ENCODE peak calls at places on chromosomes 12 and 14, in nine cellular contexts. One of them, this sample, is unnamed.
A peak's percentile ranks its signal among the peaks of the same experiment; 100 is the strongest.

GRCh38 chr12:104340917-104341611 is 37.5 kb downstream of the EID3 start:
- DNase-seq in NB4: no peak
- DNase-seq in thoracic aorta: no peak
- DNase-seq in keratinocyte: no peak
- DNase-seq in body of pancreas: no peak
- DNase-seq in dorsolateral prefrontal cortex: peak; percentile 56
- DNase-seq in left ventricle myocardium inferior: no peak
- DNase-seq in heart left ventricle: no peak
- DNase-seq in GM12865: no peak
- DNase-seq in this sample: peak; percentile 28

GRCh38 chr12:128690641-128691040 is 133.1 kb downstream of the SLC15A4 start:
- DNase-seq in NB4: no peak
- DNase-seq in thoracic aorta: no peak
- DNase-seq in keratinocyte: no peak
- DNase-seq in body of pancreas: no peak
- DNase-seq in dorsolateral prefrontal cortex: no peak
- DNase-seq in left ventricle myocardium inferior: no peak
- DNase-seq in heart left ventricle: no peak
- DNase-seq in GM12865: no peak
- DNase-seq in this sample: no peak

GRCh38 chr14:72515779-72516770 is 377.8 kb downstream of the DPF3 start:
- DNase-seq in NB4: peak; percentile 22
- DNase-seq in thoracic aorta: no peak
- DNase-seq in keratinocyte: no peak
- DNase-seq in body of pancreas: peak; percentile 32
- DNase-seq in dorsolateral prefrontal cortex: no peak
- DNase-seq in left ventricle myocardium inferior: no peak
- DNase-seq in heart left ventricle: peak; percentile 52
- DNase-seq in GM12865: peak; percentile 15
- DNase-seq in this sample: peak; percentile 69

GRCh38 chr12:89740943-89741342 is 32.3 kb upstream of the ATP2B1 start:
- DNase-seq in NB4: no peak
- DNase-seq in thoracic aorta: no peak
- DNase-seq in keratinocyte: no peak
- DNase-seq in body of pancreas: no peak
- DNase-seq in dorsolateral prefrontal cortex: no peak
- DNase-seq in left ventricle myocardium inferior: no peak
- DNase-seq in heart left ventricle: no peak
- DNase-seq in GM12865: no peak
- DNase-seq in this sample: no peak

GRCh38 chr12:131015581-131016337 is 62.1 kb downstream of the ADGRD1 start:
- DNase-seq in NB4: no peak
- DNase-seq in thoracic aorta: no peak
- DNase-seq in keratinocyte: no peak
- DNase-seq in body of pancreas: no peak
- DNase-seq in dorsolateral prefrontal cortex: no peak
- DNase-seq in left ventricle myocardium inferior: no peak
- DNase-seq in heart left ventricle: no peak
- DNase-seq in GM12865: no peak
- DNase-seq in this sample: no peak

GRCh38 chr12:75862692-75863471 is 168.7 kb downstream of the PHLDA1 start:
- DNase-seq in NB4: no peak
- DNase-seq in thoracic aorta: no peak
- DNase-seq in keratinocyte: peak; percentile 78
- DNase-seq in body of pancreas: no peak
- DNase-seq in dorsolateral prefrontal cortex: no peak
- DNase-seq in left ventricle myocardium inferior: no peak
- DNase-seq in heart left ventricle: no peak
- DNase-seq in GM12865: no peak
- DNase-seq in this sample: peak; percentile 46

GRCh38 chr14:103806805-103807204 is 40.6 kb downstream of the PPP1R13B start:
- DNase-seq in NB4: no peak
- DNase-seq in thoracic aorta: no peak
- DNase-seq in keratinocyte: no peak
- DNase-seq in body of pancreas: no peak
- DNase-seq in dorsolateral prefrontal cortex: no peak
- DNase-seq in left ventricle myocardium inferior: no peak
- DNase-seq in heart left ventricle: no peak
- DNase-seq in GM12865: peak; percentile 86
- DNase-seq in this sample: no peak

GRCh38 chr12:80472912-80473500 is 29.0 kb downstream of the PTPRQ start:
- DNase-seq in NB4: peak; percentile 56
- DNase-seq in thoracic aorta: no peak
- DNase-seq in keratinocyte: no peak
- DNase-seq in body of pancreas: no peak
- DNase-seq in dorsolateral prefrontal cortex: no peak
- DNase-seq in left ventricle myocardium inferior: no peak
- DNase-seq in heart left ventricle: no peak
- DNase-seq in GM12865: peak; percentile 70
- DNase-seq in this sample: peak; percentile 89

GRCh38 chr14:65321370-65321875 is 91.1 kb upstream of the FUT8 start:
- DNase-seq in NB4: peak; percentile 75
- DNase-seq in thoracic aorta: no peak
- DNase-seq in keratinocyte: no peak
- DNase-seq in body of pancreas: no peak
- DNase-seq in dorsolateral prefrontal cortex: no peak
- DNase-seq in left ventricle myocardium inferior: no peak
- DNase-seq in heart left ventricle: no peak
- DNase-seq in GM12865: peak; percentile 90
- DNase-seq in this sample: no peak

GRCh38 chr12:5022465-5023061 is 21.1 kb upstream of the KCNA5 start:
- DNase-seq in NB4: peak; percentile 40
- DNase-seq in thoracic aorta: no peak
- DNase-seq in keratinocyte: no peak
- DNase-seq in body of pancreas: peak; percentile 54
- DNase-seq in dorsolateral prefrontal cortex: no peak
- DNase-seq in left ventricle myocardium inferior: no peak
- DNase-seq in heart left ventricle: peak; percentile 45
- DNase-seq in GM12865: peak; percentile 79
- DNase-seq in this sample: peak; percentile 57

GRCh38 chr12:88247241-88247643 is 105.1 kb downstream of the TMTC3 start:
- DNase-seq in NB4: no peak
- DNase-seq in thoracic aorta: no peak
- DNase-seq in keratinocyte: peak; percentile 49
- DNase-seq in body of pancreas: no peak
- DNase-seq in dorsolateral prefrontal cortex: no peak
- DNase-seq in left ventricle myocardium inferior: no peak
- DNase-seq in heart left ventricle: no peak
- DNase-seq in GM12865: no peak
- DNase-seq in this sample: peak; percentile 76

GRCh38 chr12:124512667-124513296 is 54.6 kb downstream of the NCOR2 start:
- DNase-seq in NB4: peak; percentile 90
- DNase-seq in thoracic aorta: peak; percentile 82
- DNase-seq in keratinocyte: no peak
- DNase-seq in body of pancreas: peak; percentile 66
- DNase-seq in dorsolateral prefrontal cortex: peak; percentile 77
- DNase-seq in left ventricle myocardium inferior: peak; percentile 86
- DNase-seq in heart left ventricle: peak; percentile 90
- DNase-seq in GM12865: no peak
- DNase-seq in this sample: peak; percentile 96

GRCh38 chr14:91367173-91368171 is 50.1 kb downstream of the CCDC88C start:
- DNase-seq in NB4: peak; percentile 52
- DNase-seq in thoracic aorta: no peak
- DNase-seq in keratinocyte: no peak
- DNase-seq in body of pancreas: peak; percentile 32
- DNase-seq in dorsolateral prefrontal cortex: no peak
- DNase-seq in left ventricle myocardium inferior: no peak
- DNase-seq in heart left ventricle: no peak
- DNase-seq in GM12865: peak; percentile 96
- DNase-seq in this sample: peak; percentile 35

GRCh38 chr12:12265571-12266388 is 1.1 kb downstream of the LRP6 start:
- DNase-seq in NB4: peak; percentile 57
- DNase-seq in thoracic aorta: no peak
- DNase-seq in keratinocyte: no peak
- DNase-seq in body of pancreas: no peak
- DNase-seq in dorsolateral prefrontal cortex: no peak
- DNase-seq in left ventricle myocardium inferior: no peak
- DNase-seq in heart left ventricle: peak; percentile 19
- DNase-seq in GM12865: peak; percentile 52
- DNase-seq in this sample: peak; percentile 70

GRCh38 chr12:38384816-38385491 is 68.4 kb downstream of the ALG10B start:
- DNase-seq in NB4: peak; percentile 12
- DNase-seq in thoracic aorta: no peak
- DNase-seq in keratinocyte: no peak
- DNase-seq in body of pancreas: no peak
- DNase-seq in dorsolateral prefrontal cortex: no peak
- DNase-seq in left ventricle myocardium inferior: no peak
- DNase-seq in heart left ventricle: no peak
- DNase-seq in GM12865: no peak
- DNase-seq in this sample: no peak

GRCh38 chr14:91257328-91258020 is 13.0 kb upstream of the GPR68 start:
- DNase-seq in NB4: no peak
- DNase-seq in thoracic aorta: no peak
- DNase-seq in keratinocyte: no peak
- DNase-seq in body of pancreas: no peak
- DNase-seq in dorsolateral prefrontal cortex: no peak
- DNase-seq in left ventricle myocardium inferior: no peak
- DNase-seq in heart left ventricle: no peak
- DNase-seq in GM12865: no peak
- DNase-seq in this sample: no peak

GRCh38 chr12:44314007-44314500 is 478.2 kb downstream of the TMEM117 start:
- DNase-seq in NB4: no peak
- DNase-seq in thoracic aorta: no peak
- DNase-seq in keratinocyte: no peak
- DNase-seq in body of pancreas: no peak
- DNase-seq in dorsolateral prefrontal cortex: no peak
- DNase-seq in left ventricle myocardium inferior: no peak
- DNase-seq in heart left ventricle: no peak
- DNase-seq in GM12865: no peak
- DNase-seq in this sample: no peak
- TF ChIP-seq CTCF in NB4: no peak
- TF ChIP-seq CTCF in thoracic aorta: no peak
- TF ChIP-seq CTCF in keratinocyte: no peak
- TF ChIP-seq CTCF in body of pancreas: no peak
- TF ChIP-seq CTCF in dorsolateral prefrontal cortex: no peak
- TF ChIP-seq CTCF in left ventricle myocardium inferior: no peak
- TF ChIP-seq CTCF in heart left ventricle: no peak
- TF ChIP-seq CTCF in GM12865: no peak
- TF ChIP-seq CTCF in this sample: no peak

GRCh38 chr14:61034416-61035100 is 53.5 kb downstream of the SLC38A6 start:
- DNase-seq in NB4: peak; percentile 48
- DNase-seq in thoracic aorta: no peak
- DNase-seq in keratinocyte: no peak
- DNase-seq in body of pancreas: no peak
- DNase-seq in dorsolateral prefrontal cortex: no peak
- DNase-seq in left ventricle myocardium inferior: no peak
- DNase-seq in heart left ventricle: no peak
- DNase-seq in GM12865: peak; percentile 65
- DNase-seq in this sample: peak; percentile 4
- H3K4me3 ChIP-seq in NB4: no peak overlapping the region
- H3K4me3 ChIP-seq in thoracic aorta: no peak overlapping the region
- H3K4me3 ChIP-seq in keratinocyte: no peak overlapping the region
- H3K4me3 ChIP-seq in body of pancreas: no peak overlapping the region
- H3K4me3 ChIP-seq in dorsolateral prefrontal cortex: no peak overlapping the region
- H3K4me3 ChIP-seq in left ventricle myocardium inferior: no peak overlapping the region
- H3K4me3 ChIP-seq in heart left ventricle: no peak overlapping the region
- H3K4me3 ChIP-seq in GM12865: no peak overlapping the region
- H3K4me3 ChIP-seq in this sample: no peak overlapping the region

GRCh38 chr12:110872100-110872499 is 25.3 kb downstream of the CCDC63 start:
- DNase-seq in NB4: no peak
- DNase-seq in thoracic aorta: no peak
- DNase-seq in keratinocyte: no peak
- DNase-seq in body of pancreas: no peak
- DNase-seq in dorsolateral prefrontal cortex: no peak
- DNase-seq in left ventricle myocardium inferior: no peak
- DNase-seq in heart left ventricle: no peak
- DNase-seq in GM12865: no peak
- DNase-seq in this sample: no peak

GRCh38 chr12:110869035-110869434 is 22.2 kb downstream of the CCDC63 start:
- DNase-seq in NB4: peak; percentile 77
- DNase-seq in thoracic aorta: no peak
- DNase-seq in keratinocyte: no peak
- DNase-seq in body of pancreas: no peak
- DNase-seq in dorsolateral prefrontal cortex: no peak
- DNase-seq in left ventricle myocardium inferior: no peak
- DNase-seq in heart left ventricle: no peak
- DNase-seq in GM12865: no peak
- DNase-seq in this sample: no peak

GRCh38 chr12:110874781-110875180 is 28.0 kb downstream of the CCDC63 start:
- DNase-seq in NB4: no peak
- DNase-seq in thoracic aorta: no peak
- DNase-seq in keratinocyte: no peak
- DNase-seq in body of pancreas: no peak
- DNase-seq in dorsolateral prefrontal cortex: no peak
- DNase-seq in left ventricle myocardium inferior: no peak
- DNase-seq in heart left ventricle: no peak
- DNase-seq in GM12865: no peak
- DNase-seq in this sample: no peak

GRCh38 chr12:110874351-110874750 is 27.6 kb downstream of the CCDC63 start:
- DNase-seq in NB4: no peak
- DNase-seq in thoracic aorta: no peak
- DNase-seq in keratinocyte: no peak
- DNase-seq in body of pancreas: no peak
- DNase-seq in dorsolateral prefrontal cortex: no peak
- DNase-seq in left ventricle myocardium inferior: no peak
- DNase-seq in heart left ventricle: no peak
- DNase-seq in GM12865: no peak
- DNase-seq in this sample: no peak

GRCh38 chr12:110869803-110870202 is 23.0 kb downstream of the CCDC63 start:
- DNase-seq in NB4: no peak
- DNase-seq in thoracic aorta: no peak
- DNase-seq in keratinocyte: no peak
- DNase-seq in body of pancreas: no peak
- DNase-seq in dorsolateral prefrontal cortex: no peak
- DNase-seq in left ventricle myocardium inferior: no peak
- DNase-seq in heart left ventricle: no peak
- DNase-seq in GM12865: no peak
- DNase-seq in this sample: no peak
- TF ChIP-seq CTCF in NB4: no peak
- TF ChIP-seq CTCF in thoracic aorta: no peak
- TF ChIP-seq CTCF in keratinocyte: no peak
- TF ChIP-seq CTCF in body of pancreas: no peak
- TF ChIP-seq CTCF in dorsolateral prefrontal cortex: no peak
- TF ChIP-seq CTCF in left ventricle myocardium inferior: no peak
- TF ChIP-seq CTCF in heart left ventricle: no peak
- TF ChIP-seq CTCF in GM12865: no peak
- TF ChIP-seq CTCF in this sample: no peak

DNA sequence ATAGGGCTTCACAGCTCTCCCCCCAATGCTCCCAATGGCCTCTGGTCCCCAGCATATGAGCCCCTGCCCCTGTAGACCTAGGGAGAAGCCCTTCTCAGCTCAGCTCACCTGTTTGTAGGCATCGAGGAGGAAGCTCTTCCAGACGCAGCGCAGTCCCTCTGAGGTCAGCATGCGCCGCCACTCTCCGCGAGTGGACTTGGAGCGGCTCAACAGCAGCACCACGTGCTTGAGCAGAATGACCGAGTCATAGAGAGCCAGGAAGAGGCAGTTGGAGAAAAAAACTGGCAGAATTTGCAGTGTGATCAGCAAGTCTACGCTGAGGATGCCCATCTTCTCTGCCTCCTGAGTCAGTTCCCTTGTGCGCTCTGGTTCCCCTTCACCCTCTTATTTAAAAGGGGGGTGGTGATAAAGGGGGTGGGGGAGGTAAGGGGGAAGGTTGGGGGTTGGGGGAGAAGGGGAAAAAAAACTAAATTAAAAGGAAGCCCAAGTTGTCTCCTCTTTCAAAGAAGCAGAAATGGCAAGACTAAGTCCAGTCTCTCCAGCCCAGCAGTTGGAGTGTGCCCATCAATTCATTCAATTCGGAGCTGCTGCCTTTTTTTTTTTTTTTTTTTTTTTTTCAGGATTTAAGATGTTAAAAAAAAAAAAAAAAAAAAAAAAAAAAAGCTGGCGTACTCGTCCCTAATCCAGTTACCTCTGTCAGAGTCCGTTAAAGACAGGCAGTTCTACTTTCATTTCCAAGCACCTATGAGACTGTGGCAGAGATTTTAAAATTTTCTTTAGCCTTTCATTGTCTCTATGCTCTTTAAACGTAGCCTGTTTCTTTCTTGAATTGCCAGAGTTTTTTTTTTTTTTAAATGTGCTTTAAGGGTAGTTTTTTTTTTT is at the start of gene DIO2:
- DNase-seq in NB4: no peak
- DNase-seq in thoracic aorta: no peak
- DNase-seq in keratinocyte: no peak
- DNase-seq in body of pancreas: peak; percentile 29
- DNase-seq in dorsolateral prefrontal cortex: peak; percentile 69
- DNase-seq in left ventricle myocardium inferior: peak; percentile 56
- DNase-seq in heart left ventricle: peak; percentile 70
- DNase-seq in GM12865: no peak
- DNase-seq in this sample: peak; percentile 23
- H3K4me3 ChIP-seq in NB4: no peak within 1 kb of the TSS
- H3K4me3 ChIP-seq in thoracic aorta: peak within 1 kb of the TSS; percentile 65
- H3K4me3 ChIP-seq in keratinocyte: peak within 1 kb of the TSS; percentile 1
- H3K4me3 ChIP-seq in body of pancreas: no peak within 1 kb of the TSS
- H3K4me3 ChIP-seq in dorsolateral prefrontal cortex: peak within 1 kb of the TSS; percentile 28
- H3K4me3 ChIP-seq in left ventricle myocardium inferior: peak within 1 kb of the TSS; percentile 58
- H3K4me3 ChIP-seq in heart left ventricle: peak within 1 kb of the TSS; percentile 52
- H3K4me3 ChIP-seq in GM12865: no peak within 1 kb of the TSS
- H3K4me3 ChIP-seq in this sample: peak within 1 kb of the TSS; percentile 57

This sample was measured in choroid plexus epithelial cell.